ENCODE peak calls at places on chromosomes 6 and 20, in six cellular contexts. P is OCI-LY7, I is tibial artery, V is coronary artery, E is NB4, L is body of pancreas. N is an unnamed sample.

GRCh38 chr6:131029661-131030297 is 33.3 kb downstream of the EPB41L2 start:
- DNase-seq in P (no peak), I (no peak), V (no peak), E (no peak), L (no peak), N (no peak)

GRCh38 chr6:37570801-37571200 is 71.1 kb upstream of the CCDC167 start:
- DNase-seq in P (no peak), I (no peak), V (no peak), E (no peak), L (no peak), N (no peak)

GRCh38 chr6:90393232-90393884 is 96.7 kb upstream of the BACH2 start:
- DNase-seq in P (peak; percentile 93), I (peak; percentile 46), V (no peak), E (peak; percentile 77), L (peak; percentile 67), N (no peak)

GRCh38 chr6:34275128-34275804 is 26.5 kb upstream of the SMIM29 start:
- DNase-seq in P (peak; percentile 33), I (no peak), V (no peak), E (no peak), L (no peak), N (no peak)

GRCh38 chr20:23397961-23398360 is 23.3 kb downstream of the NAPB start:
- DNase-seq in P (no peak), I (no peak), V (no peak), E (peak; percentile 18), L (no peak), N (no peak)

GRCh38 chr6:108744996-108745395 is 103.2 kb upstream of the ARMC2 start:
- DNase-seq in P (no peak), I (no peak), V (no peak), E (no peak), L (no peak), N (no peak)

GRCh38 chr6:31970604-31971271 is 1.2 kb downstream of the DXO start:
- DNase-seq in P (no peak), I (no peak), V (no peak), E (no peak), L (peak; percentile 60), N (no peak)

GRCh38 chr6:135106611-135107010 is 52.0 kb upstream of the HBS1L start:
- DNase-seq in P (no peak), I (no peak), V (no peak), E (no peak), L (no peak), N (no peak)

GRCh38 chr6:15066433-15067337 is 179.2 kb upstream of the JARID2 start:
- DNase-seq in P (no peak), I (peak; percentile 51), V (peak; percentile 77), E (peak; percentile 95), L (no peak), N (peak; percentile 8)

GRCh38 chr20:44157061-44157460 is 29.9 kb downstream of the JPH2 start:
- DNase-seq in P (no peak), I (no peak), V (peak; percentile 31), E (no peak), L (no peak), N (no peak)

GRCh38 chr6:37882724-37883413 is 63.3 kb downstream of the ZFAND3 start:
- DNase-seq in P (no peak), I (no peak), V (no peak), E (no peak), L (no peak), N (no peak)

GRCh38 chr6:2877057-2877882 is 25.8 kb downstream of the SERPINB9 start:
- DNase-seq in P (no peak), I (no peak), V (no peak), E (no peak), L (no peak), N (no peak)

GRCh38 chr6:42819803-42820508 is 38.1 kb downstream of the BICRAL start:
- DNase-seq in P (peak; percentile 41), I (no peak), V (no peak), E (peak; percentile 46), L (peak; percentile 21), N (no peak)

GRCh38 chr20:17502105-17502504 is 29.1 kb downstream of the BFSP1 start:
- DNase-seq in P (no peak), I (no peak), V (peak; percentile 45), E (no peak), L (no peak), N (no peak)

GRCh38 chr20:48832423-48832735 is 4.6 kb upstream of the PREX1 start:
- DNase-seq in P (no peak), I (peak; percentile 44), V (peak; percentile 46), E (peak; percentile 53), L (no peak), N (no peak)

GRCh38 chr20:40207618-40208017 is 481.4 kb downstream of the MAFB start:
- DNase-seq in P (no peak), I (no peak), V (no peak), E (no peak), L (no peak), N (no peak)

GRCh38 chr6:112289039-112289566 is 34.7 kb upstream of the LAMA4 start:
- DNase-seq in P (no peak), I (peak; percentile 72), V (no peak), E (no peak), L (peak; percentile 32), N (no peak)

GRCh38 chr20:25300496-25301170 is 52.7 kb downstream of the PYGB start:
- DNase-seq in P (no peak), I (no peak), V (no peak), E (no peak), L (no peak), N (no peak)

GRCh38 chr6:119328254-119328653 is 21.3 kb downstream of the MAN1A1 start:
- DNase-seq in P (no peak), I (no peak), V (no peak), E (no peak), L (no peak), N (no peak)

GRCh38 chr20:17859616-17860232 is 108.9 kb downstream of the SNX5 start:
- DNase-seq in P (no peak), I (no peak), V (no peak), E (no peak), L (peak; percentile 77), N (no peak)

GRCh38 chr6:9540534-9541126 is 874.2 kb downstream of the TFAP2A start:
- DNase-seq in P (peak; percentile 37), I (no peak), V (no peak), E (peak; percentile 62), L (no peak), N (no peak)

GRCh38 chr6:150153905-150154492 is 11.2 kb downstream of the PPP1R14C start:
- DNase-seq in P (no peak), I (no peak), V (no peak), E (no peak), L (no peak), N (no peak)

GRCh38 chr20:16352751-16353150 is 220.5 kb downstream of the KIF16B start:
- DNase-seq in P (no peak), I (no peak), V (no peak), E (no peak), L (no peak), N (no peak)
- TF ChIP-seq CTCF in P (no peak), I (no peak), V (no peak), E (no peak), L (no peak), N (no peak)

GRCh38 chr20:37958856-37959255 is 55.9 kb downstream of the VSTM2L start:
- DNase-seq in P (no peak), I (no peak), V (no peak), E (no peak), L (no peak), N (no peak)

GRCh38 chr20:37955511-37955910 is 52.6 kb downstream of the VSTM2L start:
- DNase-seq in P (no peak), I (no peak), V (no peak), E (no peak), L (no peak), N (no peak)

GRCh38 chr20:37956099-37956498 is 53.2 kb downstream of the VSTM2L start:
- DNase-seq in P (no peak), I (no peak), V (no peak), E (no peak), L (no peak), N (no peak)

DNA sequence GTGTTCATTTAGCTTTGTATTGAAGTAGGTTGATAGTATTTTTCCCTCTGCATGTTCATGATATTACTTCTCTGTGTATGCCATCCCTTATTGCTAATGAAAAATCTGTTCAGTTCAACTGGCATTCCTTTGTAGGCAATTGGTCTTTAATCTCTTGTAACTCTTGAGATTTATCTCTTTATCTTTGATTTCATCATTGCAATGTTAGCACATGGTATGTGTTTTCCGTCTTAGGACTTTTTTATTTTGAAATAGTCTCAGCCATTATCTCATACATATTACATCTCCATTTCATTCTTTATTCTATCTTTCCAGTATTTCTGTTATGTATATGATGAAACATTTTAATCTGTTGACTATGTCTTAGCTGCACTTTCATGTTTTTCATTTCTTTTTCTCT is 58.1 kb downstream of the VSTM2L start:
- DNase-seq in P (no peak), I (no peak), V (no peak), E (no peak), L (no peak), N (no peak)
- H3K4me3 ChIP-seq in P (no peak overlapping the region), I (no peak overlapping the region), V (no peak overlapping the region), E (no peak overlapping the region), L (no peak overlapping the region), N (no peak overlapping the region)

DNA sequence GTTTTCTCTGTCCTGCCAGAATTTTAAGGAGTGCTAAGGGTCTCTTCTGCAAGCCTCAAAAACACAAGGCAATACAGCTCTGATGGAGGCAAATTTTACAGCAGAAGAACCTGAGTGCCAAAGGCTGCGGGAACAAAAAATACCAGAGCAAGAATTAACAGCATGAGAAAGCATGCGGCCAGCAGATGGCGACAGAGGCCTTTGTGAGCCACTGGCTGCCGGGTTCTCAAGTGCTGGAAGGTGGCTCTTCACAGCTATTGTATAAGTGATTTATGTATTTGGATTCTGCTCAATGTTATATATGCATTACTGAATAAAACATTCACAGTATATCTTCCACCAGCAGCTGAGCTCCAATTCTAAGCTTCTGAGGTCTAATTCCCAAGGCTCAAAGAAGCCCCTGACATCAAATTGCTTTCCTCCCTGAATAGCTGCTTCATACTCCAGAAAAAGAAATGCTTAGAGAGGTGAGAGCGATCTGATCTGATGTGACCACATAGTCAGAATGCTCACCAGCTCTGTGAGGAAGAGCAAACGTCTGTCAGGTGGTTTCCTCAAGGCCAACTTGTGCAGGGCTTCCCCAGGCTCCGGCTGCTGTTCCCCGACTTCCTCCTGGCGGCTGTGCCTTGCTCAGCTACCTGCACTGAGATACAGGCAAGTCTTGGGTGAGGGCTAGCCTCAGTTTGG is 58.6 kb downstream of the PPP1R3G start:
- DNase-seq in P (peak; percentile 79), I (peak; percentile 86), V (no peak), E (peak; percentile 88), L (peak; percentile 92), N (peak; percentile 53)
- TF ChIP-seq CTCF in P (peak; percentile 97), I (peak; percentile 87), V (peak; percentile 78), E (peak; percentile 87), L (peak; percentile 84), N (peak; percentile 91)

GRCh38 chr6:127518710-127519468 is at the start of gene MTCL3:
- DNase-seq in P (no peak), I (no peak), V (no peak), E (no peak), L (peak; percentile 36), N (no peak)
- H3K4me3 ChIP-seq in P (no peak within 1 kb of the TSS), I (no peak within 1 kb of the TSS), V (peak within 1 kb of the TSS; percentile 17), E (no peak within 1 kb of the TSS), L (no peak within 1 kb of the TSS), N (peak within 1 kb of the TSS; percentile 18)

DNA sequence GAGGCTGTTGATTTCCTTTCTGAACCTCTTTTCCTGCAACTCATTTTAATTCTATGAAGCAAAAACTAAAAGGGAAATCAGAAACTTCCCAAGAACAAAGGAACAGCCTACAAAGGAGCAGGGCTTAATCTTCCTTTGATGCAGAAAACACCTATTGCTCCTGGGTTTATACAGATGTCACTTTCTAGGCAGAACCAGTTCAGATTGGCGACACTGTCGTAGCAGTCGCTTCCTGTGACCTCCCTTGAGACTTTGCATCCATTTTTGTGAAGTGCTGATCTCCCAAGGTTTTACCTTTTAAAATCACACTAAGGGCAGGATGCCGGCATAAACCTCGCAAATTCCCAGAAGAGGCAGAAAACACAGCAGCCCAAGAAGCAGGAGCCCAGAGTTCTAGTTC is 40.1 kb downstream of the JAG1 start:
- DNase-seq in P (no peak), I (no peak), V (no peak), E (no peak), L (no peak), N (no peak)
- TF ChIP-seq CTCF in P (no peak), I (no peak), V (no peak), E (no peak), L (no peak), N (no peak)